ENCODE peak calls at places on chromosomes 4 and X, in six cellular contexts. O is COR-L47; E is stimulated activated CD8-positive, alpha-beta memory T cell treated with anti-CD3 and anti-CD28 coated beads, Interleukin-15, amount 100 ng/mL, for 4 hours; C is HS-27A; U is pancreas; N is psoas muscle. J is an unnamed sample.

GRCh38 chr4:52560844-52561280 is 98.2 kb downstream of the USP46 start:
- DNase-seq in U (no peak), C (no peak), E (no peak), O (no peak), N (no peak), J (no peak)

GRCh38 chr4:7247946-7248345 is 55.6 kb downstream of the SORCS2 start:
- DNase-seq in O (no peak), C (no peak), U (no peak), N (no peak), E (no peak), J (no peak)

GRCh38 chrX:8879750-8880149 is 78.6 kb upstream of the FAM9A start:
- DNase-seq in C (no peak), N (no peak), E (no peak), U (peak), O (no peak), J (no peak)

GRCh38 chr4:186688150-186688943 is 35.3 kb downstream of the FAT1 start:
- DNase-seq in E (no peak), U (no peak), C (no peak), N (no peak), O (no peak), J (peak)

GRCh38 chrX:10016516-10017132 is 49.5 kb downstream of the CLDN34 start:
- DNase-seq in U (no peak), N (no peak), C (no peak), O (no peak), E (no peak), J (no peak)

GRCh38 chrX:109635151-109635550 is 10.2 kb upstream of the KCNE5 start:
- DNase-seq in O (no peak), N (no peak), E (no peak), C (no peak), U (peak), J (no peak)

GRCh38 chrX:24259544-24260240 is 54.2 kb downstream of the SUPT20HL2 start:
- DNase-seq in O (peak), U (peak), C (no peak), N (no peak), E (no peak), J (no peak)

GRCh38 chr4:7270121-7270520 is 77.8 kb downstream of the SORCS2 start:
- DNase-seq in E (no peak), O (no peak), N (no peak), U (no peak), C (no peak), J (no peak)

GRCh38 chr4:123037809-123038208 is 115.4 kb upstream of the NUDT6 start:
- DNase-seq in N (no peak), U (no peak), E (no peak), O (no peak), C (no peak), J (no peak)

GRCh38 chr4:15410750-15411149 is 17.1 kb upstream of the C1QTNF7 start:
- DNase-seq in C (no peak), N (no peak), U (no peak), E (no peak), O (no peak), J (peak)

GRCh38 chr4:113675731-113676707 is 85.5 kb downstream of the CAMK2D start:
- DNase-seq in U (no peak), E (no peak), N (no peak), O (no peak), C (peak), J (no peak)

GRCh38 chr4:9976781-9977180 is 44.5 kb downstream of the SLC2A9 start:
- DNase-seq in E (no peak), N (no peak), C (no peak), O (no peak), U (no peak), J (no peak)

GRCh38 chr4:99998062-99998880 is 48.2 kb upstream of the H2AZ1 start:
- DNase-seq in E (no peak), N (no peak), C (no peak), U (no peak), O (peak), J (peak)

GRCh38 chr4:83112678-83113428 is 1.7 kb downstream of the PLAC8 start:
- DNase-seq in N (no peak), C (peak), O (no peak), E (no peak), U (no peak), J (no peak)

GRCh38 chr4:146398404-146398803 is 123.3 kb downstream of the SLC10A7 start:
- DNase-seq in C (no peak), N (no peak), U (no peak), E (no peak), O (no peak), J (no peak)

GRCh38 chr4:142347241-142347640 is 498.9 kb downstream of the INPP4B start:
- DNase-seq in N (no peak), U (no peak), E (no peak), C (no peak), O (no peak), J (no peak)

GRCh38 chrX:107485019-107485418 is 35.6 kb downstream of the FRMPD3 start:
- DNase-seq in U (no peak), C (no peak), E (no peak), O (no peak), N (no peak), J (no peak)

GRCh38 chr4:7425591-7426468 is 8.9 kb downstream of the PSAPL1 start:
- DNase-seq in N (peak), E (no peak), C (no peak), U (no peak), O (no peak), J (no peak)

GRCh38 chr4:141389649-141390048 is 169.0 kb downstream of the ZNF330 start:
- DNase-seq in E (no peak), N (no peak), C (no peak), O (no peak), U (no peak), J (no peak)

GRCh38 chrX:18410038-18410437 is 15.4 kb upstream of the CDKL5 start:
- DNase-seq in E (no peak), O (no peak), U (no peak), N (no peak), C (no peak), J (no peak)

GRCh38 chrX:45669715-45670360 is 469.2 kb upstream of the DIPK2B start:
- DNase-seq in O (no peak), E (no peak), C (peak), U (no peak), N (no peak), J (no peak)

GRCh38 chr4:53653484-53654053 is 62.3 kb upstream of the LNX1 start:
- DNase-seq in O (peak), C (no peak), E (no peak), U (peak), N (no peak), J (peak)

GRCh38 chrX:10832103-10832502 is 211.7 kb upstream of the MID1 start:
- DNase-seq in C (no peak), O (no peak), N (no peak), E (no peak), U (no peak), J (no peak)

GRCh38 chr4:53235547-53235946 is 130.3 kb downstream of the SCFD2 start:
- DNase-seq in O (no peak), E (no peak), U (no peak), C (no peak), N (no peak), J (no peak)

GRCh38 chrX:47560179-47560830 is 700 bp upstream of the ARAF start:
- DNase-seq in N (no peak), O (no peak), C (no peak), U (no peak), E (no peak), J (no peak)

GRCh38 chrX:4225086-4225485 is 511.6 kb upstream of the PRKX start:
- DNase-seq in N (no peak), C (no peak), O (no peak), E (no peak), U (no peak), J (no peak)